ENCODE peak calls at places on chromosomes 11 and 22, in ten cellular contexts. N, A, Q, G, Y, E, F, I, S and T are unnamed samples.
A peak's percentile ranks its signal among the peaks of the same experiment; 100 is the strongest.

GRCh38 chr11:77191823-77192495 is 63.9 kb downstream of the MYO7A start:
- DNase-seq in N (peak; percentile 93), A (peak; percentile 44), Q (peak; percentile 91), G (peak; percentile 62), Y (peak; percentile 94), E (no peak), F (peak; percentile 71), I (peak; percentile 31), S (no peak), T (peak; percentile 96)

GRCh38 chr11:79418241-79418640 is 22.6 kb downstream of the TENM4 start:
- DNase-seq in N (no peak), A (no peak), Q (no peak), G (no peak), Y (no peak), E (no peak), F (no peak), I (no peak), S (no peak), T (no peak)

GRCh38 chr11:27255447-27255828 is 107.6 kb downstream of the CCDC34 start:
- DNase-seq in N (no peak), A (no peak), Q (no peak), G (no peak), Y (no peak), E (no peak), F (peak; percentile 89), I (peak; percentile 98), S (no peak), T (no peak)

GRCh38 chr11:95788921-95789505 is 569 bp downstream of the FAM76B start:
- DNase-seq in N (peak; percentile 5), A (no peak), Q (peak; percentile 71), G (peak; percentile 49), Y (peak; percentile 41), E (no peak), F (peak; percentile 79), I (peak; percentile 57), S (peak; percentile 6), T (no peak)

GRCh38 chr22:50270302-50271010 is at the start of gene MAPK11:
- DNase-seq in N (peak; percentile 77), A (peak; percentile 78), Q (peak; percentile 87), G (peak; percentile 85), Y (peak; percentile 73), E (peak; percentile 73), F (peak; percentile 82), I (peak; percentile 72), S (peak; percentile 75), T (peak; percentile 74)

GRCh38 chr11:130159657-130160459 is at the start of gene ST14:
- DNase-seq in N (peak; percentile 89), A (no peak), Q (peak; percentile 86), G (peak; percentile 54), Y (peak; percentile 63), E (no peak), F (peak; percentile 20), I (no peak), S (no peak), T (peak; percentile 88)

GRCh38 chr11:57798905-57799559 is 37.4 kb downstream of the CTNND1 start:
- DNase-seq in N (peak; percentile 77), A (no peak), Q (peak; percentile 78), G (no peak), Y (peak; percentile 100), E (no peak), F (peak; percentile 84), I (peak; percentile 73), S (peak; percentile 55), T (peak; percentile 69)

GRCh38 chr22:37485006-37485713 is 1.0 kb downstream of the MFNG start:
- DNase-seq in N (no peak), A (peak; percentile 78), Q (no peak), G (no peak), Y (no peak), E (no peak), F (no peak), I (no peak), S (peak; percentile 45), T (peak; percentile 14)

GRCh38 chr11:115301029-115301428 is 203.2 kb downstream of the CADM1 start:
- DNase-seq in N (no peak), A (no peak), Q (no peak), G (no peak), Y (no peak), E (no peak), F (no peak), I (peak; percentile 84), S (no peak), T (no peak)

GRCh38 chr22:38097557-38098409 is 12.7 kb downstream of the BAIAP2L2 start:
- DNase-seq in N (no peak), A (no peak), Q (no peak), G (no peak), Y (no peak), E (no peak), F (peak; percentile 40), I (no peak), S (no peak), T (no peak)

GRCh38 chr11:64716471-64717267 is 6.3 kb downstream of the NRXN2 start:
- DNase-seq in N (no peak), A (no peak), Q (no peak), G (peak; percentile 77), Y (no peak), E (no peak), F (no peak), I (no peak), S (no peak), T (no peak)
- H3K27me3 ChIP-seq in N (peaks cover 37% of the 10 kb centered on the region), A (no peaks in the 10 kb centered on the region), Q (peaks cover 90% of the 10 kb centered on the region), G (peaks cover 13% of the 10 kb centered on the region), Y (peaks cover 79% of the 10 kb centered on the region), E (peaks cover 100% of the 10 kb centered on the region), F (peaks cover 72% of the 10 kb centered on the region), I (peaks cover 42% of the 10 kb centered on the region), S (peaks cover 97% of the 10 kb centered on the region), T (peaks cover 10% of the 10 kb centered on the region)

GRCh38 chr11:118170231-118170630 is 6.2 kb downstream of the SCN2B start:
- DNase-seq in N (no peak), A (no peak), Q (no peak), G (no peak), Y (no peak), E (no peak), F (no peak), I (no peak), S (no peak), T (no peak)

GRCh38 chr11:118168316-118168715 is 8.1 kb downstream of the SCN2B start:
- DNase-seq in N (no peak), A (no peak), Q (no peak), G (no peak), Y (no peak), E (no peak), F (no peak), I (no peak), S (no peak), T (no peak)

GRCh38 chr11:118167906-118168305 is 8.5 kb downstream of the SCN2B start:
- DNase-seq in N (no peak), A (no peak), Q (no peak), G (no peak), Y (no peak), E (no peak), F (no peak), I (no peak), S (no peak), T (no peak)

GRCh38 chr11:118169300-118170140 is 6.9 kb downstream of the SCN2B start:
- DNase-seq in N (no peak), A (no peak), Q (no peak), G (no peak), Y (no peak), E (no peak), F (no peak), I (no peak), S (no peak), T (no peak)

DNA sequence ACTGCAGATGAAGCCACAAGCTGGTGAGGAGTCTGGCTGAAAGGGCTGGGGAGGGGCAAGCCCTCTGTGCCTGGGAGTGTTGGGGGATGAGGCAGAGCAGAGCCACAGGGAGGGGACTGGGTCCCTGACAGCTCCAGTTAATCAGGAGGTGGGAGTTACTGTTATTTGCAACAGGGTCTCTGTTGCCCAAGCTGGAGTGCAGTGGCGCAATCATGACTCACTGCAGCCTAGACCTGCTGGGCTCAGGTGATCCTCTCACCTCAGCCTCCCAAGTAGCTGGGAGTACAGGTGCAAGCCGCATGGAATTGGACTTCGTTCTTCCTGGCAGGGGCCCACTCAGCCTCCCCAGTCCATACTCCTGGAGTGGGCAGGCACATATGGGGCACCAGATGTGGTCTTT is 7.7 kb downstream of the SCN2B start:
- DNase-seq in N (no peak), A (no peak), Q (no peak), G (no peak), Y (peak; percentile 63), E (no peak), F (no peak), I (no peak), S (no peak), T (no peak)
- H3K27me3 ChIP-seq in N (no peaks in the 10 kb centered on the region), A (peaks cover 4% of the 10 kb centered on the region), Q (peaks cover 31% of the 10 kb centered on the region), G (peaks cover 30% of the 10 kb centered on the region), Y (peaks cover 47% of the 10 kb centered on the region), E (peaks cover 4% of the 10 kb centered on the region), F (peaks cover 14% of the 10 kb centered on the region), I (no peaks in the 10 kb centered on the region), S (peaks cover 3% of the 10 kb centered on the region), T (no peaks in the 10 kb centered on the region)

GRCh38 chr11:67675058-67675747 is 780 bp upstream of the ALDH3B2 start:
- DNase-seq in N (no peak), A (no peak), Q (no peak), G (no peak), Y (peak; percentile 42), E (no peak), F (no peak), I (no peak), S (no peak), T (no peak)
- H3K27me3 ChIP-seq in N (no peaks in the 10 kb centered on the region), A (no peaks in the 10 kb centered on the region), Q (no peaks in the 10 kb centered on the region), G (peaks cover 7% of the 10 kb centered on the region), Y (no peaks in the 10 kb centered on the region), E (peaks cover 35% of the 10 kb centered on the region), F (peaks cover 24% of the 10 kb centered on the region), I (no peaks in the 10 kb centered on the region), S (peaks cover 19% of the 10 kb centered on the region), T (no peaks in the 10 kb centered on the region)

DNA sequence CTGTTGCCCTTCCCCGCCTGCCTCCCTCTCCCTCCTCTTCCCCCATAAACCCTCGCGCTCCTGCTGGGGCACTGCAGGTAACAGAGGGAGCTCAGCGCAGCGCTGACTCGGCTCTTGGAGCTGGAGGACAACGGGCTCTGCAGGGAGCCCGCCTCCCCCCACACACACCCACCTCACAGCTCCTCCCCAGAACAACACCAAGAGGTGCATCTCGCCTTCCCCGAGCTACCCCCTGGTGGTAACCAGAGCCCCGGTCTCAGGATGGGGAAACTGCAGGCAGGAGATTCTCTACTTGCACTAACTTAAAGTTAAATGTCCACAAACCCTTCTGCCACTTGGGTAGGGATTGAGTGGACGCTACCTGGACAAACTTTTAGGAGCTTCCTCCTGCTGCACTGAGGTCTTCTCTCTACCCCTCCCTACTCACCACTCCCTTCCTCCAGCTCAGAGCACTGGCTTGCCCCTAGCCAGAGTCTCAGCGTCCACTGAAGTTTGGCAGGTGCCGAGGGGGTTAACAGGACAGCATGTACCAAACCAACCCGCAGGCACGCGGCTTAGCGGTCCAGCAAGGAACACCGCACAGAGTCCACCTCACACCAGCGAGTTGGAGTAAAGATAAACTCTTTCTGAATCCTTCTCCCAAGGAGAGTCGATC is 4.0 kb upstream of the SCN4B start:
- DNase-seq in N (peak; percentile 21), A (no peak), Q (peak; percentile 63), G (peak; percentile 56), Y (no peak), E (no peak), F (no peak), I (no peak), S (no peak), T (no peak)
- H3K27me3 ChIP-seq in N (peaks cover 5% of the 10 kb centered on the region), A (peaks cover 8% of the 10 kb centered on the region), Q (peaks cover 89% of the 10 kb centered on the region), G (peaks cover 70% of the 10 kb centered on the region), Y (peaks cover 96% of the 10 kb centered on the region), E (peaks cover 53% of the 10 kb centered on the region), F (peaks cover 67% of the 10 kb centered on the region), I (peaks cover 58% of the 10 kb centered on the region), S (peaks cover 42% of the 10 kb centered on the region), T (peaks cover 6% of the 10 kb centered on the region)